ENCODE peak calls at places on chromosomes 3 and 15, in five cellular contexts. R, U, J, A and K are unnamed samples.

GRCh38 chr15:70478251-70478990 is 284.9 kb downstream of the UACA start:
- DNase-seq in R (peak), U (no peak), J (no peak), A (peak), K (no peak)

GRCh38 chr3:110944782-110945181 is 126.8 kb upstream of the NECTIN3 start:
- DNase-seq in R (no peak), U (no peak), J (no peak), A (no peak), K (no peak)

GRCh38 chr3:142958707-142959106 is 4.8 kb downstream of the PAQR9 start:
- DNase-seq in R (no peak), U (no peak), J (peak), A (no peak), K (peak)

GRCh38 chr3:38957296-38957695 is 94.4 kb downstream of the SCN11A start:
- DNase-seq in R (no peak), U (no peak), J (no peak), A (no peak), K (no peak)

GRCh38 chr3:30544811-30545210 is 61.6 kb upstream of the TGFBR2 start:
- DNase-seq in R (no peak), U (no peak), J (peak), A (no peak), K (no peak)

GRCh38 chr3:156694536-156694935 is 20.1 kb downstream of the TIPARP start:
- DNase-seq in R (no peak), U (no peak), J (peak), A (no peak), K (no peak)

GRCh38 chr15:38213392-38213791 is 39.2 kb upstream of the SPRED1 start:
- DNase-seq in R (no peak), U (no peak), J (no peak), A (no peak), K (no peak)

GRCh38 chr15:84598993-84599392 is 1.8 kb upstream of the ZSCAN2 start:
- DNase-seq in R (no peak), U (peak), J (peak), A (peak), K (peak)

GRCh38 chr3:16513141-16514020 is at the start of gene RFTN1:
- DNase-seq in R (peak), U (peak), J (peak), A (peak), K (peak)

GRCh38 chr3:151216641-151217040 is 13.6 kb upstream of the GPR171 start:
- DNase-seq in R (no peak), U (no peak), J (peak), A (no peak), K (no peak)

GRCh38 chr3:182490601-182491485 is 302.5 kb upstream of the ATP11B start:
- DNase-seq in R (peak), U (no peak), J (no peak), A (peak), K (peak)
- TF ChIP-seq CTCF in R (peak), U (peak), J (no peak), A (no peak), K (peak)

GRCh38 chr15:72532991-72533601 is 59.0 kb downstream of the ARIH1 start:
- DNase-seq in R (no peak), U (no peak), J (no peak), A (no peak), K (peak)
- TF ChIP-seq CTCF in R (no peak), U (no peak), J (no peak), A (peak), K (peak)

DNA sequence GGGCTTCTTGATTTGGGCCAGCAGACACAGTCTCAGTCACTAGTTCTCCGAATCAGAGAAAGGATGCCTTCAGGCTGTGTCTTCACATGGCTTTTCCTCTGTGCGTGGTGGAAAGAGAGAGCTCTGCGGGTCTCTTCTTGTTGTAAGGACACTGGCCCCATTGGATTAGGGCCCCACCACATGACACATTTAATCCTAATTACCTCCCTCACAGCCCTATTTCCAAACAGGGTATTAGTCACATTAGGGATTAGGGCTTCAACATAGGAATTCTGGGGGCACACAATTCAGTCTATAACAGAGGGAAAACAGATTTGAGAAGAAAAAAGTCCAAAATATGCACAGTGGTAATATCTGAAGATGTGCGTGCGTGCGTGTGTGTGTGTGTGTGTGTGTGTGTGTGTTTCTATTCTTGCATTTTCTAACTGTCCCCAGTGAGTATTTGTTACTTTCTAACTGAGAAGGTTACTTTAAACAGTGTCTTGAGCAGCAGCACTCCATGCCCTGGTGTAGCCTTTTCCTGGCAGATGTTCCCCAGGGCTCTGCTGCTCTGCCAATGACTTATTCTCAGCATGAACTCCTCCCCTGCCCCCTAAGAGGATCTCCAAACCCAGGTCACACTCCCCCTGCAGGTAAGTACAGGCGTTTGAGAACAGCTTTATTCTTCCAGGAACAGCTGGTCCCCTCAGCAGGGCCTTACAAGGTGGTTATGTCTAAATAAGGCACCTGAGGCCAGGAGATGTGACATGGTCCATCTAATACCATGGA is 72.9 kb downstream of the RPL39L start:
- DNase-seq in R (no peak), U (peak), J (peak), A (peak), K (peak)
- TF ChIP-seq CTCF in R (no peak), U (peak), J (no peak), A (peak), K (no peak)

GRCh38 chr3:19543212-19543841 is 390.7 kb downstream of the EFHB start:
- DNase-seq in R (no peak), U (no peak), J (no peak), A (peak), K (peak)
- TF ChIP-seq CTCF in R (peak), U (peak), J (no peak), A (peak), K (peak)

GRCh38 chr3:129421988-129422745 is 6.3 kb downstream of the EFCAB12 start:
- DNase-seq in R (no peak), U (no peak), J (no peak), A (no peak), K (no peak)
- TF ChIP-seq CTCF in R (no peak), U (no peak), J (peak), A (peak), K (peak)